ENCODE peak calls at places on chromosomes 6 and 20, in ten cellular contexts. L is NCI-H1930, O is NCI-H1417, V is transverse colon, H is EL, M is SHP77, Z is Peyer's patch, B is Kasumi-1, U is iPS DF 19.7, K is foreskin fibroblast. T is an unnamed sample.

GRCh38 chr6:136012198-136012884 is 160.8 kb downstream of the PDE7B start:
- DNase-seq in B (peak; percentile 13), K (peak; percentile 62), M (no peak), L (no peak), O (no peak), H (peak; percentile 84), V (no peak), U (no peak), Z (no peak), T (no peak)

GRCh38 chr20:60011512-60012507 is 53.6 kb downstream of the CDH26 start:
- DNase-seq in L (no peak), Z (no peak), O (peak; percentile 72), H (no peak), U (no peak), M (peak; percentile 57), V (no peak), K (no peak), B (no peak), T (no peak)

GRCh38 chr20:53966774-53967398 is 103.5 kb downstream of the BCAS1 start:
- DNase-seq in L (no peak), B (no peak), K (no peak), Z (no peak), M (no peak), O (no peak), H (no peak), V (no peak), U (no peak), T (no peak)

GRCh38 chr6:33181141-33181540 is 11.1 kb downstream of the COL11A2 start:
- DNase-seq in H (no peak), Z (no peak), L (no peak), M (no peak), K (no peak), U (no peak), O (no peak), B (no peak), V (no peak), T (no peak)

GRCh38 chr6:705047-705446 is 12.1 kb upstream of the EXOC2 start:
- DNase-seq in M (no peak), K (no peak), Z (no peak), B (no peak), O (peak; percentile 46), U (no peak), L (peak; percentile 25), V (no peak), H (no peak), T (no peak)

GRCh38 chr20:63498950-63499332 is at the start of gene EEF1A2:
- DNase-seq in V (no peak), U (no peak), M (no peak), O (peak; percentile 82), L (peak; percentile 64), K (no peak), H (no peak), B (no peak), Z (peak; percentile 31), T (no peak)

GRCh38 chr20:40317156-40317790 is 371.8 kb downstream of the MAFB start:
- DNase-seq in O (no peak), M (no peak), U (no peak), B (no peak), K (no peak), H (no peak), L (no peak), V (no peak), Z (no peak), T (no peak)

GRCh38 chr6:98945311-98946005 is 2.3 kb downstream of the FBXL4 start:
- DNase-seq in B (peak; percentile 11), O (no peak), U (no peak), K (no peak), H (no peak), V (no peak), M (no peak), Z (no peak), L (no peak), T (no peak)

GRCh38 chr6:157260735-157261134 is 62.6 kb downstream of the TMEM242 start:
- DNase-seq in O (no peak), U (no peak), L (no peak), K (no peak), M (no peak), H (no peak), B (no peak), V (no peak), Z (no peak), T (no peak)

GRCh38 chr20:25355191-25355590 is 35.4 kb downstream of the ABHD12 start:
- DNase-seq in B (peak; percentile 48), O (no peak), Z (no peak), L (no peak), V (no peak), U (no peak), K (no peak), H (no peak), M (no peak), T (no peak)

T was measured in ascending aorta.